ENCODE peak calls at places on chromosomes 16 and 17, in four cellular contexts. A, Y, F and R are unnamed samples.

GRCh38 chr17:13970531-13970930 is 98.8 kb upstream of the COX10 start:
- DNase-seq in A (no peak), Y (no peak), F (no peak), R (no peak)

GRCh38 chr17:67544364-67544763 is 167.3 kb downstream of the PITPNC1 start:
- DNase-seq in A (no peak), Y (no peak), F (no peak), R (no peak)

GRCh38 chr17:40671282-40671681 is 6.3 kb upstream of the KRT222 start:
- DNase-seq in A (no peak), Y (no peak), F (no peak), R (no peak)

GRCh38 chr16:66035096-66035495 is 331.4 kb upstream of the CDH5 start:
- DNase-seq in A (no peak), Y (no peak), F (no peak), R (peak; percentile 28)

GRCh38 chr16:85759631-85760419 is 8.9 kb upstream of the C16orf74 start:
- DNase-seq in A (peak; percentile 86), Y (no peak), F (no peak), R (no peak)

GRCh38 chr16:5027575-5028235 is 6.0 kb downstream of the NAGPA start:
- DNase-seq in A (peak; percentile 36), Y (no peak), F (no peak), R (no peak)

GRCh38 chr17:9445424-9445823 is 130.2 kb downstream of the STX8 start:
- DNase-seq in A (peak; percentile 40), Y (no peak), F (no peak), R (no peak)

GRCh38 chr17:28745777-28746473 is 2.1 kb downstream of the TRAF4 start:
- DNase-seq in A (peak; percentile 69), Y (no peak), F (no peak), R (no peak)

GRCh38 chr17:2937331-2938003 is 125.9 kb downstream of the OR1D5 start:
- DNase-seq in A (no peak), Y (no peak), F (no peak), R (peak; percentile 54)

GRCh38 chr16:56226187-56226586 is 34.9 kb downstream of the GNAO1 start:
- DNase-seq in A (no peak), Y (no peak), F (no peak), R (peak; percentile 1)

GRCh38 chr17:49850772-49851386 is 3.0 kb upstream of the TAC4 start:
- DNase-seq in A (peak; percentile 80), Y (peak; percentile 12), F (no peak), R (no peak)

GRCh38 chr17:64331946-64332493 is 58.6 kb downstream of the PECAM1 start:
- DNase-seq in A (no peak), Y (no peak), F (peak; percentile 84), R (peak; percentile 45)

GRCh38 chr17:82931696-82932060 is 91.9 kb upstream of the ZNF750 start:
- DNase-seq in A (no peak), Y (no peak), F (peak; percentile 77), R (peak; percentile 97)

GRCh38 chr17:65876985-65877384 is 314.9 kb downstream of the CEP112 start:
- DNase-seq in A (no peak), Y (no peak), F (no peak), R (no peak)

GRCh38 chr16:62225675-62226074 is 189.4 kb upstream of the CDH8 start:
- DNase-seq in A (peak; percentile 35), Y (peak; percentile 93), F (peak; percentile 47), R (peak; percentile 15)

GRCh38 chr16:19152042-19152441 is 16.0 kb upstream of the SYT17 start:
- DNase-seq in A (no peak), Y (no peak), F (no peak), R (no peak)

GRCh38 chr16:67389911-67390815 is 3.1 kb downstream of the TPPP3 start:
- DNase-seq in A (peak; percentile 23), Y (no peak), F (peak; percentile 43), R (no peak)

GRCh38 chr17:37067555-37068111 is 118.9 kb downstream of the AATF start:
- DNase-seq in A (peak; percentile 35), Y (no peak), F (no peak), R (peak; percentile 85)

GRCh38 chr16:68246671-68247070 is 1.5 kb downstream of the PLA2G15 start:
- DNase-seq in A (no peak), Y (peak; percentile 41), F (no peak), R (peak; percentile 53)

GRCh38 chr17:50397111-50397918 is at the start of gene LRRC59:
- DNase-seq in A (peak; percentile 95), Y (peak; percentile 81), F (peak; percentile 88), R (peak; percentile 81)

GRCh38 chr17:10198509-10199249 is at the start of gene GAS7:
- DNase-seq in A (peak; percentile 97), Y (no peak), F (peak; percentile 74), R (no peak)

GRCh38 chr16:87464691-87465300 is 28.0 kb downstream of the ZCCHC14 start:
- DNase-seq in A (no peak), Y (no peak), F (peak; percentile 81), R (peak; percentile 98)

GRCh38 chr16:56241596-56241995 is 50.3 kb downstream of the GNAO1 start:
- DNase-seq in A (no peak), Y (no peak), F (no peak), R (no peak)

GRCh38 chr17:83175551-83176271 is 96.3 kb downstream of the METRNL start:
- DNase-seq in A (no peak), Y (no peak), F (no peak), R (no peak)

GRCh38 chr16:65148804-65149203 is 26.9 kb upstream of the CDH11 start:
- DNase-seq in A (no peak), Y (no peak), F (no peak), R (no peak)

GRCh38 chr16:14242769-14243168 is 171.7 kb downstream of the MRTFB start:
- DNase-seq in A (no peak), Y (no peak), F (no peak), R (no peak)
- H3K4me3 ChIP-seq in A (no peak overlapping the region), Y (no peak overlapping the region), F (no peak overlapping the region), R (no peak overlapping the region)

GRCh38 chr16:17159616-17160015 is 311.1 kb downstream of the XYLT1 start:
- DNase-seq in A (peak; percentile 24), Y (no peak), F (no peak), R (no peak)
- H3K4me3 ChIP-seq in A (no peak overlapping the region), Y (no peak overlapping the region), F (no peak overlapping the region), R (no peak overlapping the region)

DNA sequence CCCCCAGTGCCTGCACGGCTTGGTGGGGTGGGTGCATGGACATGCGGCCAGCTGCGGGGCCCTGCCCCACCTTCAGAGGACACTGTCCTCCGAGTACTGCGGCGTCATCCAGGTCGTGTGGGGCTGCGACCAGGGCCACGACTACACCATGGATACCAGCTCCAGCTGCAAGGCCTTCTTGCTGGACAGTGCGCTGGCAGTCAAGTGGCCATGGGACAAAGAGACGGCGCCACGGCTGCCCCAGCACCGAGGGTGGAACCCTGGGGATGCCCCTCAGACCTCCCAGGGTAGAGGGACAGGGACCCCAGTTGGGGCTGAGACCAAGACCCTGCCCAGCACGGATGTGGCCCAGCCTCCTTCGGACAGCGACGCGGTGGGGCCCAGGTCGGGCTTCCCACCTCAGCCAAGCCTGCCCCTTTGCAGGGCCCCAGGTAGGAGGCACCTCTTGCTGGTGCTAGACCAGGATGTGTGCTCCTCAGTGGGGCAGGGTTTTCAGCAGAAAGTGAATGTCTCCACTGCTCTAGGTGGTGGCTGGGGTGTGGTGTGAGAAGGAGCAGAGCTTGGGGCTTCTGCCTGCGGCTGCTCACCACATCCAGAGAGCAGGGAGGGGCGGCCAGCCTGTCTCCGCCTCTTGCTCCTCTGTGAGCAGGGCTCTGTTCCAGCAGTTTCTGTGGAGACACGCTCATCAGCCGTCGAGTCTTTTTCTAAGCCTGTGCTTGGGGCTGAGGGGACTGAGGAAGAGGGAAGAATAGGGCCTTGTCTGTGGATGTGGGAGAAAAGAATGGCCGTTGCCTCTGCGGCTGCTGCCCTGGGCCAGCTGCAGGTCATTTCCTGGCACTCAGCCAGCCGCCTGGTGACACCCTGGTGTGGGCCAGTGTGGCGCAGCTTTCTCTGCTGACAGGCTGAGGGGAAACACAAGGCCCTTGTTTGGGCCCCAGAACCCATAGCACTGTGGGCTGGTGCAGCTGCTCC is 2.2 kb downstream of the ZNF276 start:
- DNase-seq in A (no peak), Y (no peak), F (peak; percentile 70), R (peak; percentile 34)
- H3K4me3 ChIP-seq in A (no peak overlapping the region), Y (peak overlapping the region; percentile 76), F (peak overlapping the region; percentile 99), R (no peak overlapping the region)

DNA sequence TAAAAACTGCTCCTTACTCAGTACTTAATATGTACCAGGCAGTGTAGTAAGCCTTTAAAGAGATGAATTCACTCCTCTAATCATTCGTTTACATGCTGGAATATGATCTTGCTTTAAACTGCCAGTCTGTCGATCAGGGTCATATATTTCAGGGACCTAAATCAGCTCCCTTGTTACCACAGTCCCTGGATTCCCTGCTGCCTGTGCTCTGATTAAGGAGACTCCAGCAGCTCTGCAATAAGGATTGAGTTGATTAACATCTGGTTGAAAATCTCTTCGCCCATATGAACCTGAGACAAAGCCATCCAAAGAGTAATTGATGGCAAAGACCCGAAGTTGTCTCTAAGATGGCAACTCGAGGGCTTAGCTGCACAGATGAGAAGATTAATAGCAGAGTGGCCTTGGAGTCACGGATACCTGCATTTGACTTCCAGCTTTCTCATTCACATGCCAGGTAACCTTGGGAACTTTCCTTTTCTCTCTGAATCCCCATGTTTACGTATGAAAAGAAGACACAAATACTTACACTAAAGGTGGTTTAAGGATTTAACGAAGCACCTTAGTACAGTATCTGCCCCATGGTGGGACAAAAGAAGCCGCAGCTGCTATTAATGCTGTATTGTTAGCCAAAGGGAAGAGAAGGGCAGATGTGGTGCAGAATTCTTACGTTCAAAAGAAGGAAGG is 68.2 kb downstream of the VAT1L start:
- DNase-seq in A (peak; percentile 30), Y (no peak), F (no peak), R (no peak)
- H3K4me3 ChIP-seq in A (no peak overlapping the region), Y (no peak overlapping the region), F (no peak overlapping the region), R (no peak overlapping the region)

GRCh38 chr17:19897108-19897854 is 29.5 kb upstream of the ULK2 start:
- DNase-seq in A (no peak), Y (no peak), F (peak; percentile 48), R (peak; percentile 64)
- H3K4me3 ChIP-seq in A (no peak overlapping the region), Y (no peak overlapping the region), F (no peak overlapping the region), R (no peak overlapping the region)

GRCh38 chr17:79073706-79074088 is 927 bp upstream of the ENGASE start:
- DNase-seq in A (no peak), Y (no peak), F (no peak), R (no peak)

GRCh38 chr17:79077587-79077986 is 3.0 kb downstream of the ENGASE start:
- DNase-seq in A (peak; percentile 33), Y (no peak), F (no peak), R (no peak)

GRCh38 chr17:79075433-79075805 is 795 bp downstream of the ENGASE start:
- DNase-seq in A (no peak), Y (no peak), F (no peak), R (no peak)

GRCh38 chr17:79074650-79075432 is at the start of gene ENGASE:
- DNase-seq in A (peak; percentile 100), Y (peak; percentile 94), F (peak; percentile 93), R (peak; percentile 83)

DNA sequence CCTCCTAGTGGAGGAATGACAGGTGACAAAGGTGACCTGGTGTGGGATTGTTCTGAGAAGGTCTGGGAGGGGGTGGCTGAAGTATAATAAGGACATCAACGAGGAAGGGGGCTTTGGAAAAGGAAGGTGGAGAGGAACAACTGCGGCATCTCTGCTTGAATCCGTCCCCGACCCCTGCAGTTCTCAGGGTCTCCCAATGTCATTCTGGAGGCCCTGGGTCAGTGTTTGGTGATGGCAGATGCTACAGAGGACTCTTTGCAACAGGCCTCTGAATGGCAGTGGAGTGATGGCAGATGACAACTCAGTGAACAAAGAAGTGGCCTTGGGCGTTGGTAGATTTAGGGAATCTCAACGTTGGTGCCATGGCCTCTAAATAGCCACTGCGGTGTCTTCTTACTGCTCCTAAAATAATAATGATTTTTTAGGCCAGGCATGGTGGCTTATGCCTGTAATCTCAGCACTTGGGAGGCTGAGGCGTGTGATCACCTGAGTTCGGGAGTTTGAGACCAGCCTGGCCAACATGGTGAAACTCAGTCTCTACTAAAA is 1.3 kb downstream of the ENGASE start:
- DNase-seq in A (peak; percentile 28), Y (no peak), F (no peak), R (no peak)
- H3K4me3 ChIP-seq in A (no peak overlapping the region), Y (peak overlapping the region; percentile 65), F (peak overlapping the region; percentile 92), R (no peak overlapping the region)